ENCODE peak calls at places on chromosomes 7 and 10, in five cellular contexts. N is Kasumi-1; F is activated CD4-positive, alpha-beta T cell treated with anti-CD3 and anti-CD28 coated beads, Interleukin-2, amount 10 ng/mL, durations not matched to agents 7 days and 5 days; J is choroid plexus epithelial cell; L is tibial nerve. Z is an unnamed sample.

GRCh38 chr7:49928787-49929186 is 155.3 kb downstream of the VWC2 start:
- DNase-seq in N (no peak), F (no peak), J (no peak), L (no peak), Z (no peak)

GRCh38 chr7:76002822-76003221 is 8.4 kb upstream of the TMEM120A start:
- DNase-seq in J (no peak), F (no peak), L (no peak), N (no peak), Z (no peak)

GRCh38 chr10:98340946-98341345 is 73.0 kb upstream of the LOXL4 start:
- DNase-seq in L (no peak), N (peak), J (peak), F (no peak), Z (no peak)

GRCh38 chr7:47045169-47045568 is 536.7 kb downstream of the TNS3 start:
- DNase-seq in N (no peak), J (no peak), F (no peak), L (no peak), Z (no peak)

GRCh38 chr7:84271550-84271949 is 77.0 kb upstream of the SEMA3A start:
- DNase-seq in N (peak), F (no peak), J (peak), L (no peak), Z (no peak)

GRCh38 chr10:58026036-58026435 is 241.7 kb downstream of the IPMK start:
- DNase-seq in F (no peak), L (no peak), N (no peak), J (no peak), Z (no peak)

GRCh38 chr7:83159731-83160130 is 3.0 kb downstream of the PCLO start:
- DNase-seq in J (no peak), F (no peak), L (no peak), N (no peak), Z (no peak)

GRCh38 chr10:30750971-30751677 is 121.6 kb upstream of the LYZL2 start:
- DNase-seq in F (no peak), N (peak), L (no peak), J (no peak), Z (no peak)

GRCh38 chr10:94123253-94123995 is 129.7 kb downstream of the PLCE1 start:
- DNase-seq in J (peak), N (no peak), F (no peak), L (no peak), Z (no peak)

GRCh38 chr7:104241135-104241534 is 33.3 kb upstream of the ORC5 start:
- DNase-seq in F (no peak), J (no peak), N (no peak), L (no peak), Z (no peak)

GRCh38 chr10:17607603-17608332 is 9.4 kb downstream of the HACD1 start:
- DNase-seq in L (no peak), F (peak), N (peak), J (peak), Z (no peak)

GRCh38 chr10:83682399-83682798 is 456.9 kb upstream of the GHITM start:
- DNase-seq in F (no peak), J (no peak), N (no peak), L (no peak), Z (no peak)

GRCh38 chr7:151425670-151426075 is 14.3 kb downstream of the CRYGN start:
- DNase-seq in N (no peak), L (no peak), J (peak), F (no peak), Z (no peak)

GRCh38 chr7:87148332-87148955 is 3.8 kb upstream of the DMTF1 start:
- DNase-seq in F (no peak), L (no peak), J (peak), N (peak), Z (no peak)

GRCh38 chr10:91759581-91759986 is 38.6 kb upstream of the TNKS2 start:
- DNase-seq in J (peak), N (no peak), F (no peak), L (no peak), Z (no peak)

GRCh38 chr10:2137549-2138174 is 400.3 kb upstream of the ADARB2 start:
- DNase-seq in L (no peak), N (no peak), J (no peak), F (peak), Z (no peak)

GRCh38 chr10:113589225-113589770 is 36.4 kb downstream of the HABP2 start:
- DNase-seq in J (no peak), N (no peak), L (no peak), F (no peak), Z (no peak)

GRCh38 chr7:2646680-2647571 is 15.1 kb downstream of the TTYH3 start:
- DNase-seq in J (no peak), N (no peak), L (no peak), F (no peak), Z (no peak)

GRCh38 chr10:72063703-72064391 is 24.5 kb downstream of the SPOCK2 start:
- DNase-seq in N (no peak), F (no peak), L (no peak), J (no peak), Z (no peak)

GRCh38 chr7:84274029-84274638 is 79.5 kb upstream of the SEMA3A start:
- DNase-seq in N (no peak), F (no peak), J (peak), L (no peak), Z (no peak)

GRCh38 chr10:102195301-102195870 is 30.7 kb upstream of the ELOVL3 start:
- DNase-seq in N (no peak), L (no peak), F (no peak), J (no peak), Z (no peak)

GRCh38 chr7:130879191-130879590 is 145.2 kb upstream of the KLF14 start:
- DNase-seq in F (no peak), L (no peak), J (no peak), N (no peak), Z (no peak)

GRCh38 chr10:86226801-86227201 is 139.8 kb downstream of the GRID1 start:
- DNase-seq in N (no peak), J (no peak), F (no peak), L (no peak), Z (no peak)

GRCh38 chr7:77393261-77393660 is 22.9 kb downstream of the GSAP start:
- DNase-seq in J (peak), N (no peak), L (no peak), F (peak), Z (no peak)

GRCh38 chr10:25061711-25062455 is 45.5 kb downstream of the THNSL1 start:
- DNase-seq in N (no peak), J (peak), L (no peak), F (no peak), Z (no peak)

GRCh38 chr10:77887631-77888355 is 38.8 kb downstream of the DLG5 start:
- DNase-seq in N (no peak), J (peak), L (no peak), F (no peak), Z (no peak)

GRCh38 chr10:46218921-46219320 is 67.9 kb upstream of the ANTXRL start:
- DNase-seq in F (no peak), N (peak), L (no peak), J (no peak), Z (no peak)

GRCh38 chr7:13144622-13145021 is 457.2 kb downstream of the ARL4A start:
- DNase-seq in F (no peak), L (no peak), N (no peak), J (peak), Z (no peak)

GRCh38 chr7:5679741-5680473 is 101.6 kb downstream of the RNF216 start:
- DNase-seq in L (no peak), F (no peak), N (peak), J (no peak), Z (no peak)

GRCh38 chr10:3471927-3472704 is 299.5 kb upstream of the PITRM1 start:
- DNase-seq in L (no peak), F (no peak), N (no peak), J (no peak), Z (no peak)

GRCh38 chr10:101062231-101063161 is 707 bp downstream of the KAZALD1 start:
- DNase-seq in J (peak), F (peak), N (peak), L (no peak), Z (no peak)

GRCh38 chr10:56370217-56371113 is 9.4 kb upstream of the ZWINT start:
- DNase-seq in N (peak), F (no peak), J (no peak), L (no peak), Z (no peak)

GRCh38 chr7:44634839-44635591 is 28.6 kb downstream of the OGDH start:
- DNase-seq in L (no peak), N (no peak), F (no peak), J (no peak), Z (no peak)

GRCh38 chr10:93074137-93074596 is 474 bp downstream of the CYP26A1 start:
- DNase-seq in J (no peak), F (no peak), N (peak), L (no peak), Z (no peak)

GRCh38 chr10:110444009-110444347 is 53.7 kb upstream of the DUSP5 start:
- DNase-seq in F (no peak), L (no peak), N (no peak), J (no peak), Z (no peak)

GRCh38 chr7:33903770-33904679 is 1.3 kb upstream of the BMPER start:
- DNase-seq in F (no peak), L (peak), N (no peak), J (peak), Z (no peak)

Z was measured in thoracic aorta.